ENCODE peak calls at places on chromosomes 7 and 10, in eight cellular contexts. G, F, R, C, W, H, P and Y are unnamed samples.

GRCh38 chr7:138208864-138209263 is 132.6 kb downstream of the AKR1D1 start:
- DNase-seq in R (no peak), F (no peak), P (no peak), H (no peak), G (no peak), W (no peak), C (no peak), Y (no peak)

GRCh38 chr10:3452683-3453388 is 280.3 kb upstream of the PITRM1 start:
- DNase-seq in W (peak; percentile 86), R (peak; percentile 96), G (no peak), H (no peak), F (peak; percentile 88), C (peak; percentile 38), P (peak; percentile 94), Y (peak; percentile 37)

GRCh38 chr7:140610204-140611165 is 30.1 kb downstream of the DENND2A start:
- DNase-seq in H (no peak), W (no peak), F (no peak), R (no peak), C (peak; percentile 15), P (peak; percentile 24), G (no peak), Y (no peak)

GRCh38 chr10:93916257-93917063 is 22.7 kb downstream of the SLC35G1 start:
- DNase-seq in P (peak; percentile 67), F (peak; percentile 31), H (peak; percentile 53), W (peak; percentile 60), R (peak; percentile 58), G (peak; percentile 64), C (peak; percentile 71), Y (peak; percentile 64)

GRCh38 chr10:3151889-3152565 is 20.6 kb downstream of the PITRM1 start:
- DNase-seq in W (no peak), C (no peak), H (no peak), P (no peak), F (no peak), R (no peak), G (no peak), Y (no peak)

GRCh38 chr10:134743-135600 is at the start of gene ZMYND11:
- DNase-seq in G (peak; percentile 64), C (peak; percentile 34), W (peak; percentile 61), R (peak; percentile 41), H (peak; percentile 76), F (peak; percentile 39), P (peak; percentile 39), Y (peak; percentile 7)

GRCh38 chr10:30178565-30178964 is 119.2 kb upstream of the JCAD start:
- DNase-seq in R (peak; percentile 94), F (peak; percentile 63), W (no peak), C (peak; percentile 53), G (no peak), H (no peak), P (peak; percentile 87), Y (peak; percentile 76)

GRCh38 chr7:119395024-119395423 is 878.0 kb upstream of the KCND2 start:
- DNase-seq in R (no peak), C (no peak), H (no peak), G (no peak), F (no peak), W (no peak), P (no peak), Y (no peak)

GRCh38 chr10:94735197-94735596 is 27.3 kb upstream of the CYP2C19 start:
- DNase-seq in W (no peak), G (no peak), P (no peak), C (no peak), H (no peak), R (no peak), F (no peak), Y (no peak)

GRCh38 chr7:28330384-28331070 is 81.8 kb upstream of the CREB5 start:
- DNase-seq in F (no peak), R (peak; percentile 62), C (no peak), W (no peak), H (no peak), P (peak; percentile 30), G (no peak), Y (peak; percentile 22)

GRCh38 chr7:68192941-68193340 is 1196.3 kb downstream of the TYW1 start:
- DNase-seq in F (no peak), G (no peak), C (no peak), R (no peak), P (no peak), H (no peak), W (no peak), Y (no peak)

GRCh38 chr10:48610585-48611093 is 5.8 kb upstream of the ARHGAP22 start:
- DNase-seq in G (no peak), W (no peak), F (no peak), P (no peak), R (no peak), C (no peak), H (no peak), Y (no peak)

GRCh38 chr7:43044521-43044920 is 67.9 kb upstream of the HECW1 start:
- DNase-seq in W (no peak), P (no peak), G (no peak), R (no peak), H (no peak), F (no peak), C (no peak), Y (no peak)

GRCh38 chr7:32256811-32257210 is 186.6 kb upstream of the PDE1C start:
- DNase-seq in P (no peak), C (no peak), F (no peak), H (no peak), G (no peak), R (no peak), W (no peak), Y (no peak)

GRCh38 chr10:58326967-58327381 is 7.8 kb upstream of the UBE2D1 start:
- DNase-seq in H (no peak), F (peak; percentile 39), G (peak; percentile 70), R (peak; percentile 83), C (no peak), P (peak; percentile 71), W (no peak), Y (peak; percentile 14)

GRCh38 chr10:95552680-95553342 is 8.4 kb downstream of the SORBS1 start:
- DNase-seq in C (peak; percentile 17), W (peak; percentile 78), G (peak; percentile 72), H (no peak), P (no peak), R (no peak), F (no peak), Y (peak; percentile 33)

GRCh38 chr7:7524121-7524520 is 11.6 kb downstream of the COL28A1 start:
- DNase-seq in W (no peak), F (no peak), C (no peak), H (no peak), R (peak; percentile 70), G (no peak), P (peak; percentile 70), Y (no peak)

GRCh38 chr10:34773617-34774261 is 41.4 kb downstream of the PARD3 start:
- DNase-seq in F (no peak), P (no peak), C (no peak), R (no peak), W (no peak), G (no peak), H (no peak), Y (peak; percentile 42)

GRCh38 chr10:34195364-34196057 is 619.6 kb downstream of the PARD3 start:
- DNase-seq in H (peak; percentile 19), F (no peak), W (no peak), P (no peak), C (no peak), R (no peak), G (no peak), Y (no peak)

GRCh38 chr7:8515786-8516185 is 82.4 kb downstream of the NXPH1 start:
- DNase-seq in P (no peak), R (no peak), W (no peak), C (peak; percentile 1), H (no peak), G (no peak), F (no peak), Y (peak; percentile 19)

GRCh38 chr7:55177589-55178261 is 158.9 kb downstream of the EGFR start:
- DNase-seq in P (peak; percentile 54), C (no peak), H (no peak), F (peak; percentile 53), R (no peak), W (no peak), G (no peak), Y (no peak)

GRCh38 chr10:78972160-78972946 is 96.4 kb upstream of the ZMIZ1 start:
- DNase-seq in G (no peak), H (peak; percentile 12), P (peak; percentile 76), F (peak; percentile 83), W (peak; percentile 69), C (peak; percentile 83), R (peak; percentile 89), Y (no peak)
- H3K4me3 ChIP-seq in G (peak overlapping the region; percentile 66), H (no peak overlapping the region), P (no peak overlapping the region), F (no peak overlapping the region), W (no peak overlapping the region), C (peak overlapping the region; percentile 60), R (no peak overlapping the region), Y (no peak overlapping the region)

GRCh38 chr7:47403341-47403866 is 178.5 kb downstream of the TNS3 start:
- DNase-seq in W (no peak), C (no peak), G (no peak), R (no peak), F (peak; percentile 80), P (no peak), H (no peak), Y (no peak)

GRCh38 chr7:47402941-47403340 is 179.0 kb downstream of the TNS3 start:
- DNase-seq in R (no peak), G (peak; percentile 33), C (no peak), W (peak; percentile 21), P (no peak), H (no peak), F (no peak), Y (no peak)

GRCh38 chr7:47401571-47402570 is 180.0 kb downstream of the TNS3 start:
- DNase-seq in G (no peak), F (no peak), W (no peak), H (no peak), C (no peak), R (no peak), P (no peak), Y (no peak)

GRCh38 chr7:47405286-47405904 is 176.5 kb downstream of the TNS3 start:
- DNase-seq in W (no peak), R (no peak), F (peak; percentile 32), G (no peak), H (no peak), C (no peak), P (no peak), Y (no peak)

DNA sequence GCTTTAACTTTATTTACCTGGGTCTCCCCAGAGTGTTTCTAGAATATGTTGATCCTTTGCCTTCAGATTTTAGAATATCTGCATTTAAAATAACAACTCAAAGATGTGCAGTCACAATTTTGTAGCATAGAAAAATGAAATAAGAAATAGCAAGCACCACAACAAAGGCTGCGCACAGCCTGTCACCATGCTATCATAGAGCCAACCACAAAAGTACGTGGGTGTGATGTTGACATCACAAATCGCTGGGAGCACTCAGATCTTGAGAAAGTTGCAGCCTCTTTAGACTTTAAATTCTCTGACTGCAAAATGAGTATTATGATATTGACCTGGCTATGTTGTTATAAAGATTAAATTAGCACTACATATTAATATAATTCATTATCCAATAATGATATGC is 177.9 kb downstream of the TNS3 start:
- DNase-seq in H (no peak), P (no peak), C (no peak), F (peak; percentile 77), W (no peak), R (peak; percentile 77), G (no peak), Y (peak; percentile 84)
- H3K4me3 ChIP-seq in H (no peak overlapping the region), P (no peak overlapping the region), C (no peak overlapping the region), F (no peak overlapping the region), W (no peak overlapping the region), R (no peak overlapping the region), G (no peak overlapping the region), Y (no peak overlapping the region)

GRCh38 chr10:132347211-132347930 is 15.4 kb downstream of the LRRC27 start:
- DNase-seq in H (no peak), G (no peak), P (no peak), F (no peak), W (no peak), C (no peak), R (no peak), Y (no peak)
- H3K4me3 ChIP-seq in H (no peak overlapping the region), G (no peak overlapping the region), P (no peak overlapping the region), F (no peak overlapping the region), W (no peak overlapping the region), C (no peak overlapping the region), R (no peak overlapping the region), Y (no peak overlapping the region)

GRCh38 chr7:12771378-12771877 is 84.0 kb downstream of the ARL4A start:
- DNase-seq in W (peak; percentile 17), H (no peak), P (peak; percentile 95), G (peak; percentile 39), F (peak; percentile 88), C (no peak), R (peak; percentile 53), Y (no peak)
- H3K4me3 ChIP-seq in W (no peak overlapping the region), H (no peak overlapping the region), P (peak overlapping the region; percentile 40), G (peak overlapping the region; percentile 9), F (peak overlapping the region; percentile 2), C (no peak overlapping the region), R (no peak overlapping the region), Y (no peak overlapping the region)